ENCODE peak calls at places on chromosomes 16 and 17, in four cellular contexts. K is CD8-positive, alpha-beta T cell; Y is Panc1; M is neuronal stem cell. E is an unnamed sample. For H3K4me1, the result is how much of the 10 kb centered on the place peaks cover.

GRCh38 chr17:58308173-58308984 is 20.2 kb downstream of the TSPOAP1 start:
- DNase-seq in Y (no peak), M (no peak), K (no peak), E (no peak)

GRCh38 chr17:64090144-64090543 is 39.8 kb downstream of the ERN1 start:
- DNase-seq in Y (no peak), M (no peak), K (no peak), E (no peak)

GRCh38 chr17:38584350-38584925 is 21.3 kb downstream of the SRCIN1 start:
- DNase-seq in Y (no peak), M (no peak), K (peak), E (no peak)

GRCh38 chr16:87297918-87298631 is 19.1 kb downstream of the C16orf95 start:
- DNase-seq in K (peak), M (peak), Y (no peak), E (no peak)

GRCh38 chr17:63645775-63646491 is 23.7 kb downstream of the MAP3K3 start:
- DNase-seq in Y (no peak), M (no peak), K (no peak), E (no peak)

GRCh38 chr17:39229274-39229913 is 3.6 kb upstream of the STAC2 start:
- DNase-seq in K (no peak), Y (no peak), M (no peak), E (no peak)

GRCh38 chr16:26197707-26198106 is 505.9 kb downstream of the HS3ST4 start:
- DNase-seq in Y (no peak), M (no peak), K (no peak), E (no peak)

GRCh38 chr17:80319999-80320344 is 59.3 kb downstream of the RNF213 start:
- DNase-seq in K (no peak), M (no peak), Y (no peak), E (no peak)

GRCh38 chr17:72373910-72374741 is 253.3 kb downstream of the SOX9 start:
- DNase-seq in M (no peak), K (no peak), Y (no peak), E (no peak)

GRCh38 chr17:58084317-58084981 is 1.2 kb downstream of the DYNLL2 start:
- DNase-seq in M (no peak), K (peak), Y (no peak), E (no peak)

GRCh38 chr17:56897646-56898424 is 16.0 kb downstream of the TRIM25 start:
- DNase-seq in M (no peak), K (no peak), Y (no peak), E (no peak)

GRCh38 chr16:70688266-70688742 is 2.5 kb upstream of the MTSS2 start:
- DNase-seq in K (no peak), M (no peak), Y (no peak), E (no peak)

GRCh38 chr16:71645450-71645849 is 19.5 kb downstream of the MARVELD3 start:
- DNase-seq in M (no peak), K (no peak), Y (peak), E (no peak)

GRCh38 chr17:66540131-66540781 is 237.8 kb downstream of the PRKCA start:
- DNase-seq in M (peak), K (no peak), Y (no peak), E (no peak)
- H3K4me1 ChIP-seq in M (under half), K (under half), Y (under half), E (under half)

GRCh38 chr17:21169496-21169895 is 42.7 kb downstream of the DHRS7B start:
- DNase-seq in K (no peak), Y (no peak), M (no peak), E (no peak)

GRCh38 chr17:21171970-21172510 is 41.9 kb downstream of the TMEM11 start:
- DNase-seq in M (no peak), Y (no peak), K (no peak), E (peak)

GRCh38 chr17:21170829-21171228 is 43.1 kb downstream of the TMEM11 start:
- DNase-seq in Y (no peak), K (no peak), M (no peak), E (peak)

GRCh38 chr17:21173543-21173942 is 40.4 kb downstream of the TMEM11 start:
- DNase-seq in M (no peak), Y (no peak), K (no peak), E (no peak)

GRCh38 chr17:21171309-21171922 is 42.5 kb downstream of the TMEM11 start:
- DNase-seq in Y (no peak), K (no peak), M (no peak), E (no peak)
- H3K27ac ChIP-seq in Y (no peak), K (no peak), M (no peak), E (no peak)

GRCh38 chr17:50699410-50699809 is 8.3 kb downstream of the ANKRD40 start:
- DNase-seq in K (no peak), Y (no peak), M (no peak), E (no peak)
- H3K4me1 ChIP-seq in K (under half), Y (under half), M (under half), E (under half)

GRCh38 chr17:29242051-29242450 is 4.6 kb upstream of the CRYBA1 start:
- DNase-seq in K (no peak), Y (no peak), M (no peak), E (no peak)
- H3K27ac ChIP-seq in K (no peak), Y (no peak), M (no peak), E (no peak)

GRCh38 chr16:57187508-57187854 is 1.4 kb downstream of the RSPRY1 start:
- DNase-seq in M (no peak), K (no peak), Y (no peak), E (no peak)
- H3K4me1 ChIP-seq in M (under half), K (under half), Y (under half), E (under half)